ENCODE peak calls at places on chromosomes 3 and 15, in seven cellular contexts. One of them, this sample, is unnamed.

GRCh38 chr3:173690542-173690941 is 293.0 kb downstream of the NLGN1 start:
- DNase-seq in AG04450: no peak
- DNase-seq in tibial artery: no peak
- DNase-seq in dorsolateral prefrontal cortex: no peak
- DNase-seq in RWPE2: no peak
- DNase-seq in body of pancreas: no peak
- DNase-seq in lower lobe of right lung: no peak
- DNase-seq in this sample: peak

GRCh38 chr3:16055606-16056209 is 118.8 kb upstream of the GALNT15 start:
- DNase-seq in dorsolateral prefrontal cortex: no peak
- DNase-seq in AG04450: no peak
- DNase-seq in lower lobe of right lung: no peak
- DNase-seq in body of pancreas: no peak
- DNase-seq in tibial artery: no peak
- DNase-seq in RWPE2: no peak
- DNase-seq in this sample: no peak

GRCh38 chr3:144770813-144771400 is 799.3 kb downstream of the DIPK2A start:
- DNase-seq in tibial artery: no peak
- DNase-seq in RWPE2: no peak
- DNase-seq in AG04450: peak
- DNase-seq in body of pancreas: no peak
- DNase-seq in lower lobe of right lung: no peak
- DNase-seq in dorsolateral prefrontal cortex: no peak
- DNase-seq in this sample: no peak

GRCh38 chr15:51302480-51302879 is 35.9 kb downstream of the CYP19A1 start:
- DNase-seq in tibial artery: no peak
- DNase-seq in RWPE2: no peak
- DNase-seq in dorsolateral prefrontal cortex: no peak
- DNase-seq in body of pancreas: no peak
- DNase-seq in lower lobe of right lung: no peak
- DNase-seq in AG04450: no peak
- DNase-seq in this sample: no peak

GRCh38 chr15:57751177-57751800 is 44.8 kb downstream of the POLR2M start:
- DNase-seq in dorsolateral prefrontal cortex: no peak
- DNase-seq in AG04450: peak
- DNase-seq in RWPE2: no peak
- DNase-seq in body of pancreas: no peak
- DNase-seq in lower lobe of right lung: no peak
- DNase-seq in tibial artery: no peak
- DNase-seq in this sample: no peak

GRCh38 chr15:58329781-58330467 is 101.9 kb upstream of the LIPC start:
- DNase-seq in body of pancreas: peak
- DNase-seq in tibial artery: no peak
- DNase-seq in RWPE2: no peak
- DNase-seq in AG04450: no peak
- DNase-seq in dorsolateral prefrontal cortex: no peak
- DNase-seq in lower lobe of right lung: peak
- DNase-seq in this sample: peak

GRCh38 chr3:120693439-120694172 is 11.6 kb upstream of the HGD start:
- DNase-seq in tibial artery: no peak
- DNase-seq in RWPE2: no peak
- DNase-seq in AG04450: peak
- DNase-seq in body of pancreas: no peak
- DNase-seq in dorsolateral prefrontal cortex: no peak
- DNase-seq in lower lobe of right lung: no peak
- DNase-seq in this sample: no peak

GRCh38 chr3:53800041-53800440 is 46.2 kb downstream of the CHDH start:
- DNase-seq in body of pancreas: no peak
- DNase-seq in tibial artery: no peak
- DNase-seq in RWPE2: no peak
- DNase-seq in AG04450: no peak
- DNase-seq in dorsolateral prefrontal cortex: no peak
- DNase-seq in lower lobe of right lung: no peak
- DNase-seq in this sample: no peak

GRCh38 chr15:78508272-78508671 is 895 bp downstream of the HYKK start:
- DNase-seq in dorsolateral prefrontal cortex: no peak
- DNase-seq in AG04450: no peak
- DNase-seq in body of pancreas: no peak
- DNase-seq in RWPE2: no peak
- DNase-seq in lower lobe of right lung: no peak
- DNase-seq in tibial artery: no peak
- DNase-seq in this sample: no peak

GRCh38 chr3:133965033-133965570 is 64.6 kb downstream of the SLCO2A1 start:
- DNase-seq in lower lobe of right lung: no peak
- DNase-seq in dorsolateral prefrontal cortex: no peak
- DNase-seq in AG04450: no peak
- DNase-seq in RWPE2: no peak
- DNase-seq in body of pancreas: no peak
- DNase-seq in tibial artery: no peak
- DNase-seq in this sample: no peak

GRCh38 chr3:71456155-71456554 is 127.4 kb downstream of the FOXP1 start:
- DNase-seq in dorsolateral prefrontal cortex: no peak
- DNase-seq in lower lobe of right lung: no peak
- DNase-seq in body of pancreas: no peak
- DNase-seq in AG04450: no peak
- DNase-seq in tibial artery: no peak
- DNase-seq in RWPE2: no peak
- DNase-seq in this sample: no peak

GRCh38 chr3:131233900-131234667 is 147.5 kb upstream of the NUDT16 start:
- DNase-seq in lower lobe of right lung: no peak
- DNase-seq in tibial artery: no peak
- DNase-seq in RWPE2: no peak
- DNase-seq in AG04450: no peak
- DNase-seq in body of pancreas: no peak
- DNase-seq in dorsolateral prefrontal cortex: no peak
- DNase-seq in this sample: no peak

GRCh38 chr3:157767602-157768001 is 264.4 kb upstream of the VEPH1 start:
- DNase-seq in AG04450: no peak
- DNase-seq in body of pancreas: no peak
- DNase-seq in lower lobe of right lung: no peak
- DNase-seq in RWPE2: no peak
- DNase-seq in tibial artery: no peak
- DNase-seq in dorsolateral prefrontal cortex: no peak
- DNase-seq in this sample: no peak

GRCh38 chr3:14431928-14432834 is 29.8 kb downstream of the SLC6A6 start:
- DNase-seq in dorsolateral prefrontal cortex: peak
- DNase-seq in RWPE2: peak
- DNase-seq in body of pancreas: peak
- DNase-seq in tibial artery: peak
- DNase-seq in AG04450: no peak
- DNase-seq in lower lobe of right lung: peak
- DNase-seq in this sample: peak

GRCh38 chr3:40701016-40701588 is 176.3 kb downstream of the ZNF621 start:
- DNase-seq in dorsolateral prefrontal cortex: no peak
- DNase-seq in RWPE2: no peak
- DNase-seq in body of pancreas: no peak
- DNase-seq in AG04450: no peak
- DNase-seq in tibial artery: no peak
- DNase-seq in lower lobe of right lung: no peak
- DNase-seq in this sample: no peak

GRCh38 chr3:194971965-194972364 is 286.3 kb downstream of the FAM43A start:
- DNase-seq in AG04450: no peak
- DNase-seq in body of pancreas: no peak
- DNase-seq in dorsolateral prefrontal cortex: no peak
- DNase-seq in tibial artery: no peak
- DNase-seq in RWPE2: no peak
- DNase-seq in lower lobe of right lung: no peak
- DNase-seq in this sample: no peak

GRCh38 chr3:112047264-112047663 is 12.7 kb downstream of the TMPRSS7 start:
- DNase-seq in tibial artery: no peak
- DNase-seq in RWPE2: no peak
- DNase-seq in AG04450: no peak
- DNase-seq in body of pancreas: no peak
- DNase-seq in lower lobe of right lung: no peak
- DNase-seq in dorsolateral prefrontal cortex: no peak
- DNase-seq in this sample: no peak

GRCh38 chr15:100737214-100737613 is 134.8 kb downstream of the ASB7 start:
- DNase-seq in RWPE2: no peak
- DNase-seq in dorsolateral prefrontal cortex: peak
- DNase-seq in AG04450: no peak
- DNase-seq in body of pancreas: no peak
- DNase-seq in tibial artery: peak
- DNase-seq in lower lobe of right lung: no peak
- DNase-seq in this sample: no peak

GRCh38 chr15:70112018-70112395 is 14.3 kb upstream of the TLE3 start:
- DNase-seq in lower lobe of right lung: no peak
- DNase-seq in body of pancreas: no peak
- DNase-seq in tibial artery: no peak
- DNase-seq in RWPE2: no peak
- DNase-seq in AG04450: no peak
- DNase-seq in dorsolateral prefrontal cortex: no peak
- DNase-seq in this sample: no peak

GRCh38 chr3:116164039-116164438 is 281.2 kb downstream of the LSAMP start:
- DNase-seq in body of pancreas: no peak
- DNase-seq in dorsolateral prefrontal cortex: no peak
- DNase-seq in AG04450: no peak
- DNase-seq in lower lobe of right lung: no peak
- DNase-seq in tibial artery: no peak
- DNase-seq in RWPE2: no peak
- DNase-seq in this sample: no peak

GRCh38 chr3:177190701-177191100 is 6.6 kb downstream of the TBL1XR1 start:
- DNase-seq in RWPE2: no peak
- DNase-seq in body of pancreas: no peak
- DNase-seq in dorsolateral prefrontal cortex: no peak
- DNase-seq in AG04450: no peak
- DNase-seq in lower lobe of right lung: no peak
- DNase-seq in tibial artery: no peak
- DNase-seq in this sample: no peak

GRCh38 chr15:91385301-91385700 is 285.2 kb downstream of the SV2B start:
- DNase-seq in RWPE2: no peak
- DNase-seq in body of pancreas: no peak
- DNase-seq in AG04450: no peak
- DNase-seq in dorsolateral prefrontal cortex: no peak
- DNase-seq in tibial artery: no peak
- DNase-seq in lower lobe of right lung: no peak
- DNase-seq in this sample: peak

GRCh38 chr15:43190178-43190577 is 5.0 kb downstream of the CCNDBP1 start:
- DNase-seq in lower lobe of right lung: no peak
- DNase-seq in tibial artery: no peak
- DNase-seq in body of pancreas: peak
- DNase-seq in AG04450: no peak
- DNase-seq in RWPE2: no peak
- DNase-seq in dorsolateral prefrontal cortex: no peak
- DNase-seq in this sample: no peak

GRCh38 chr3:188788621-188789081 is 383.1 kb upstream of the TPRG1 start:
- DNase-seq in dorsolateral prefrontal cortex: no peak
- DNase-seq in tibial artery: no peak
- DNase-seq in body of pancreas: peak
- DNase-seq in RWPE2: no peak
- DNase-seq in AG04450: peak
- DNase-seq in lower lobe of right lung: no peak
- DNase-seq in this sample: no peak

GRCh38 chr3:57957823-57958222 is 50.4 kb upstream of the FLNB start:
- DNase-seq in tibial artery: no peak
- DNase-seq in lower lobe of right lung: no peak
- DNase-seq in RWPE2: no peak
- DNase-seq in body of pancreas: no peak
- DNase-seq in AG04450: no peak
- DNase-seq in dorsolateral prefrontal cortex: no peak
- DNase-seq in this sample: no peak
- H3K27ac ChIP-seq in tibial artery: no peak
- H3K27ac ChIP-seq in lower lobe of right lung: no peak
- H3K27ac ChIP-seq in RWPE2: peak
- H3K27ac ChIP-seq in body of pancreas: no peak
- H3K27ac ChIP-seq in AG04450: no peak
- H3K27ac ChIP-seq in dorsolateral prefrontal cortex: no peak
- H3K27ac ChIP-seq in this sample: no peak

GRCh38 chr3:52093751-52094525 is 37.6 kb upstream of the DUSP7 start:
- DNase-seq in RWPE2: no peak
- DNase-seq in dorsolateral prefrontal cortex: no peak
- DNase-seq in AG04450: no peak
- DNase-seq in tibial artery: no peak
- DNase-seq in lower lobe of right lung: peak
- DNase-seq in body of pancreas: no peak
- DNase-seq in this sample: no peak

GRCh38 chr3:52091566-52092290 is 35.4 kb upstream of the DUSP7 start:
- DNase-seq in body of pancreas: no peak
- DNase-seq in lower lobe of right lung: peak
- DNase-seq in tibial artery: peak
- DNase-seq in RWPE2: no peak
- DNase-seq in dorsolateral prefrontal cortex: peak
- DNase-seq in AG04450: no peak
- DNase-seq in this sample: no peak

GRCh38 chr3:52090620-52091468 is 34.5 kb upstream of the DUSP7 start:
- DNase-seq in tibial artery: no peak
- DNase-seq in dorsolateral prefrontal cortex: no peak
- DNase-seq in lower lobe of right lung: peak
- DNase-seq in RWPE2: no peak
- DNase-seq in body of pancreas: no peak
- DNase-seq in AG04450: no peak
- DNase-seq in this sample: no peak

GRCh38 chr3:52092891-52093290 is 36.5 kb upstream of the DUSP7 start:
- DNase-seq in body of pancreas: no peak
- DNase-seq in tibial artery: no peak
- DNase-seq in RWPE2: no peak
- DNase-seq in AG04450: no peak
- DNase-seq in dorsolateral prefrontal cortex: no peak
- DNase-seq in lower lobe of right lung: peak
- DNase-seq in this sample: no peak

GRCh38 chr3:52092291-52092660 is 35.9 kb upstream of the DUSP7 start:
- DNase-seq in AG04450: no peak
- DNase-seq in dorsolateral prefrontal cortex: no peak
- DNase-seq in RWPE2: no peak
- DNase-seq in lower lobe of right lung: peak
- DNase-seq in body of pancreas: no peak
- DNase-seq in tibial artery: no peak
- DNase-seq in this sample: no peak
- H3K27ac ChIP-seq in AG04450: peak
- H3K27ac ChIP-seq in dorsolateral prefrontal cortex: peak
- H3K27ac ChIP-seq in RWPE2: no peak
- H3K27ac ChIP-seq in lower lobe of right lung: peak
- H3K27ac ChIP-seq in body of pancreas: no peak
- H3K27ac ChIP-seq in tibial artery: peak
- H3K27ac ChIP-seq in this sample: no peak

GRCh38 chr3:81742581-81742980 is 18.9 kb downstream of the GBE1 start:
- DNase-seq in lower lobe of right lung: no peak
- DNase-seq in dorsolateral prefrontal cortex: no peak
- DNase-seq in AG04450: no peak
- DNase-seq in tibial artery: no peak
- DNase-seq in RWPE2: no peak
- DNase-seq in body of pancreas: no peak
- DNase-seq in this sample: no peak
- H3K27ac ChIP-seq in lower lobe of right lung: peak
- H3K27ac ChIP-seq in dorsolateral prefrontal cortex: no peak
- H3K27ac ChIP-seq in AG04450: peak
- H3K27ac ChIP-seq in tibial artery: peak
- H3K27ac ChIP-seq in RWPE2: peak
- H3K27ac ChIP-seq in body of pancreas: no peak
- H3K27ac ChIP-seq in this sample: peak

DNA sequence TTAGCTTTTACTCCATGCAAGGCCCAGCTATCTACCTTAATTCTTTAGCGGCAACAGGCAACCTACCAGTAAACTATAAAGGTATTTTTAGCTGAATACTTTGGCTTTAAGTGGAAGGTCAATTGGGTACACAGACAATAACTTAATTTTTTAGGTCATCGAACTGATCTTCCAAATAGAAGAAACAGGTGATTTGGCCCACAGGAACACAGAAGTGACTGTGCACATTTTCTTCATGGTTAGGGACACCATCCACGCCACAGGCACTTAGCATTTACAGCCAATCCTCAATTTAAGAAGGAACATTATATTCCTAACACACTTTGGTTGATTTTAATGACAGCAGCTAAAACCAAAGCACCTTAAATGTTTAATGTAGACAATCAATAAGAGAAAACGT is 1.9 kb downstream of the ARPP19 start:
- DNase-seq in tibial artery: no peak
- DNase-seq in AG04450: no peak
- DNase-seq in lower lobe of right lung: no peak
- DNase-seq in RWPE2: no peak
- DNase-seq in body of pancreas: no peak
- DNase-seq in dorsolateral prefrontal cortex: no peak
- DNase-seq in this sample: no peak
- H3K27ac ChIP-seq in tibial artery: no peak
- H3K27ac ChIP-seq in AG04450: no peak
- H3K27ac ChIP-seq in lower lobe of right lung: no peak
- H3K27ac ChIP-seq in RWPE2: no peak
- H3K27ac ChIP-seq in body of pancreas: peak
- H3K27ac ChIP-seq in dorsolateral prefrontal cortex: no peak
- H3K27ac ChIP-seq in this sample: peak

This sample was measured in epithelial cell of prostate.